ENCODE peak calls at places on chromosome 14, in six cellular contexts. A is ascending aorta, L is psoas muscle, O is uterus, X is SJSA1, Z is body of pancreas. W is an unnamed sample.

GRCh38 chr14:103679351-103679750 is 35.9 kb downstream of the XRCC3 start:
- DNase-seq in L (peak), A (no peak), Z (peak), X (no peak), O (no peak), W (no peak)

GRCh38 chr14:33165926-33166289 is 227.2 kb downstream of the NPAS3 start:
- DNase-seq in Z (no peak), O (no peak), A (no peak), X (no peak), L (no peak), W (no peak)

GRCh38 chr14:64942531-64943111 is at the start of gene GPX2:
- DNase-seq in Z (peak), A (no peak), L (no peak), O (no peak), X (no peak), W (no peak)

GRCh38 chr14:99573436-99574098 is 30.4 kb downstream of the CCDC85C start:
- DNase-seq in Z (no peak), X (no peak), A (no peak), L (no peak), O (no peak), W (no peak)

GRCh38 chr14:75175677-75176141 is 703 bp downstream of the TMED10 start:
- DNase-seq in L (no peak), Z (no peak), O (no peak), X (no peak), A (no peak), W (no peak)

GRCh38 chr14:31677630-31678029 is 116.4 kb downstream of the NUBPL start:
- DNase-seq in A (no peak), Z (no peak), L (no peak), O (no peak), X (no peak), W (no peak)

GRCh38 chr14:73295198-73295796 is 58.0 kb downstream of the PAPLN start:
- DNase-seq in O (no peak), A (no peak), X (peak), Z (peak), L (no peak), W (no peak)

GRCh38 chr14:76904740-76905569 is 78.7 kb downstream of the LRRC74A start:
- DNase-seq in L (peak), A (peak), Z (peak), X (peak), O (peak), W (peak)

GRCh38 chr14:64092940-64093339 is 201.2 kb downstream of the ESR2 start:
- DNase-seq in A (no peak), O (no peak), Z (no peak), X (no peak), L (no peak), W (no peak)

GRCh38 chr14:50061664-50062437 is 54.5 kb downstream of the VCPKMT start:
- DNase-seq in A (no peak), L (no peak), Z (peak), X (peak), O (no peak), W (no peak)

GRCh38 chr14:36452850-36453249 is 67.2 kb downstream of the NKX2-1 start:
- DNase-seq in O (no peak), Z (no peak), X (no peak), L (no peak), A (no peak), W (no peak)

GRCh38 chr14:100295376-100296105 is 10.7 kb downstream of the SLC25A29 start:
- DNase-seq in Z (no peak), O (no peak), X (no peak), A (no peak), L (peak), W (peak)

GRCh38 chr14:64823305-64823985 is 56.3 kb downstream of the SPTB start:
- DNase-seq in X (peak), A (peak), O (peak), L (peak), Z (peak), W (peak)

GRCh38 chr14:52598568-52598967 is 45.9 kb downstream of the GPR137C start:
- DNase-seq in X (no peak), Z (no peak), L (no peak), O (no peak), A (no peak), W (no peak)

GRCh38 chr14:70721542-70721941 is 79.8 kb downstream of the TTC9 start:
- DNase-seq in Z (no peak), L (no peak), A (no peak), O (no peak), X (no peak), W (no peak)

GRCh38 chr14:95421741-95422140 is 94.7 kb downstream of the SYNE3 start:
- DNase-seq in O (no peak), Z (no peak), A (no peak), L (no peak), X (no peak), W (no peak)

GRCh38 chr14:23572841-23573240 is 5.2 kb upstream of the AP1G2 start:
- DNase-seq in A (no peak), Z (peak), L (no peak), O (no peak), X (no peak), W (no peak)

GRCh38 chr14:57302883-57303282 is 34.1 kb downstream of the AP5M1 start:
- DNase-seq in O (no peak), X (no peak), L (no peak), A (no peak), Z (no peak), W (no peak)

GRCh38 chr14:31945074-31945613 is 132.0 kb upstream of the ARHGAP5 start:
- DNase-seq in A (no peak), Z (no peak), O (no peak), X (no peak), L (no peak), W (no peak)

GRCh38 chr14:65792208-65792905 is 379.8 kb downstream of the FUT8 start:
- DNase-seq in L (no peak), A (no peak), X (no peak), O (no peak), Z (no peak), W (no peak)

GRCh38 chr14:22296722-22297121 is 292.3 kb downstream of the DAD1 start:
- DNase-seq in O (no peak), A (no peak), Z (no peak), L (no peak), X (peak), W (no peak)

GRCh38 chr14:33573296-33573695 is 377.6 kb downstream of the EGLN3 start:
- DNase-seq in A (no peak), O (no peak), Z (no peak), L (no peak), X (no peak), W (no peak)

GRCh38 chr14:74502236-74503019 is 8.9 kb downstream of the ISCA2 start:
- DNase-seq in O (no peak), Z (no peak), L (no peak), X (no peak), A (no peak), W (no peak)

GRCh38 chr14:24430143-24430681 is 458 bp downstream of the KHNYN start:
- DNase-seq in A (no peak), X (peak), L (peak), Z (peak), O (peak), W (no peak)

GRCh38 chr14:30210630-30211029 is 283.0 kb upstream of the PRKD1 start:
- DNase-seq in O (no peak), Z (no peak), A (no peak), X (no peak), L (no peak), W (no peak)

GRCh38 chr14:89503458-89503996 is 86.5 kb upstream of the FOXN3 start:
- DNase-seq in L (no peak), A (no peak), Z (no peak), O (no peak), X (no peak), W (no peak)

GRCh38 chr14:42224053-42224888 is 617.6 kb downstream of the LRFN5 start:
- DNase-seq in X (peak), A (no peak), Z (peak), L (no peak), O (peak), W (peak)

GRCh38 chr14:89270439-89271227 is 146.4 kb downstream of the FOXN3 start:
- DNase-seq in L (no peak), O (no peak), X (no peak), A (no peak), Z (peak), W (no peak)

GRCh38 chr14:94129758-94130414 is 482 bp upstream of the IFI27L2 start:
- DNase-seq in O (peak), A (no peak), Z (peak), X (peak), L (no peak), W (no peak)

GRCh38 chr14:24367506-24368214 is at the start of gene NFATC4:
- DNase-seq in A (peak), L (peak), X (peak), Z (peak), O (peak), W (no peak)

GRCh38 chr14:98893675-98894074 is 378.3 kb downstream of the BCL11B start:
- DNase-seq in Z (peak), A (no peak), L (no peak), O (no peak), X (no peak), W (no peak)

GRCh38 chr14:104723651-104724406 is at the start of gene ADSS1:
- DNase-seq in Z (peak), O (peak), L (peak), X (peak), A (no peak), W (peak)

GRCh38 chr14:71725802-71726638 is 206.2 kb upstream of the RGS6 start:
- DNase-seq in O (no peak), L (no peak), Z (no peak), X (no peak), A (no peak), W (no peak)

GRCh38 chr14:36515105-36515593 is 4.9 kb downstream of the NKX2-1 start:
- DNase-seq in Z (no peak), A (no peak), X (no peak), L (no peak), O (no peak), W (no peak)

GRCh38 chr14:104754213-104754851 is 1.4 kb downstream of the SIVA1 start:
- DNase-seq in L (no peak), O (no peak), A (no peak), X (no peak), Z (no peak), W (no peak)

GRCh38 chr14:48350971-48351370 is 675.6 kb upstream of the MDGA2 start:
- DNase-seq in O (no peak), L (no peak), X (no peak), A (no peak), Z (no peak), W (no peak)

GRCh38 chr14:32345311-32345771 is 16.2 kb downstream of the AKAP6 start:
- DNase-seq in L (no peak), Z (no peak), A (no peak), X (no peak), O (no peak), W (no peak)

GRCh38 chr14:68476212-68476964 is 316.5 kb downstream of the ZFP36L1 start:
- DNase-seq in L (peak), A (peak), X (peak), O (peak), Z (peak), W (no peak)
- H3K4me3 ChIP-seq in L (no peak), A (no peak), X (no peak), O (no peak), Z (no peak), W (no peak)

GRCh38 chr14:69613312-69614073 is 2.1 kb downstream of the SUSD6 start:
- DNase-seq in L (no peak), O (no peak), A (no peak), Z (no peak), X (no peak), W (no peak)
- H3K4me3 ChIP-seq in L (peak), O (no peak), A (peak), Z (no peak), X (no peak), W (peak)

DNA sequence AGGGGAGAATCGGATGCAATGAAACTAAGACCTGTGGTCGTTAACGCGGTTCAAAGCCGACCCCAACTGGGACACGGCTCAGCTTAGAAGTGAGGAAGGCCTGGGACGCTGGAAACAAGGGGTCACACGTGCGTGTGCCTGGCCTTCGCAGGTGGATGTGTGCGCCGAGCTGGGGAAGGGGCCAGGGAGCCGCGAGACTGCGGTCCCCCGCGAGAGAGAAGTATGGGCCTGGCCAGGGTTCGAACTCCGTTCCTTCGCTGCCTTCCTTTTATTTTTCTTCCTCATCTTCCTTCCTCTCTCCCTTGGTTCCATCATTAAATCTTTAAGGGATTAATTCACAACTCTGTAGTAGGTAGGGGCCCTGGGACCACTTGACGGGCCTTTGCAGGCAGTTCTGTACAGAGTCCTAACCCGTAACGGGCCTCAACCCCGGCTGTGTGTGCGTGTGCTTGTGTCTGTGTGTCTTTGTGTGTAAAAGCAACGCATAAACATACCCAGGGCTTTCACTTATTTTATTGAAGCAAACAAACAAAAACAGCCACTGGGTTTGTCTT is 3.6 kb downstream of the TTC6 start:
- DNase-seq in L (no peak), O (no peak), Z (no peak), A (no peak), X (no peak), W (no peak)
- H3K4me3 ChIP-seq in L (peak), O (no peak), Z (no peak), A (peak), X (no peak), W (peak)

DNA sequence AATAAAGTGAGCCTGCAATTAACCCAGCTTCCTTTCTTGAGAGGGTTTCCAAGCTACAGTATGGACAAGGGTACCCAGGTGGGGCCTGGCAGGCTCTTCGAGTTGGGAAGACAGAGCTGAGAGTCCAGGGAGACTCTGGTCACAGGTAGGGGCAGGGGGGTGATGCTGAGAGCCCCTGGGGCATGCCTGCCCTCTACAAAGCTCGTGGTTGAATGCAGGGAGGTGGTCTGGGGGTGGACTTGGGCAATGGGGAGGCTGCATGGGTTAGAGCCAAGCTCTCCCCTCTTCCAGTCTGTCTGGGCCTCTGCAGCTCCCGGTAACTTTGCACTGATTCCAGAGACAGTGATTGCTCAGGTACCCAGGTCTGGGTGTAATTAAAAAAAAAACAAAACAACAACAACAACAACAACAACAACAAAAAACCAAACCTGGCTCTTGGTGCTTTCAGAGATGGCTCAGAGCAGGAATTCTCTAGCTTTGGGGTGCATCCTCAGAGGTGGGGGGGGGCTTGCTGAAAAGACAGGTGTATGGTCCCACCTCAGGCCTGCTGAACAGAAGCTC is 30.8 kb upstream of the PPP2R5C start:
- DNase-seq in A (no peak), Z (no peak), L (no peak), X (no peak), O (no peak), W (no peak)
- H3K4me3 ChIP-seq in A (no peak), Z (no peak), L (no peak), X (no peak), O (no peak), W (no peak)

GRCh38 chr14:55302367-55302766 is 31.1 kb downstream of the FBXO34 start:
- DNase-seq in A (no peak), O (no peak), Z (no peak), X (no peak), L (no peak), W (no peak)

GRCh38 chr14:55298423-55298822 is 27.2 kb downstream of the FBXO34 start:
- DNase-seq in L (no peak), X (no peak), O (no peak), A (no peak), Z (no peak), W (no peak)

GRCh38 chr14:55301722-55302121 is 30.5 kb downstream of the FBXO34 start:
- DNase-seq in A (no peak), X (no peak), L (no peak), Z (no peak), O (no peak), W (no peak)

GRCh38 chr14:55294603-55295002 is 23.4 kb downstream of the FBXO34 start:
- DNase-seq in L (no peak), Z (no peak), O (no peak), A (no peak), X (no peak), W (no peak)

GRCh38 chr14:55297611-55298323 is 26.5 kb downstream of the FBXO34 start:
- DNase-seq in Z (peak), A (no peak), X (no peak), O (no peak), L (no peak), W (no peak)
- H3K4me3 ChIP-seq in Z (no peak), A (no peak), X (no peak), O (no peak), L (no peak), W (no peak)

GRCh38 chr14:87899228-87899627 is 93.8 kb downstream of the GALC start:
- DNase-seq in X (no peak), L (no peak), A (no peak), Z (no peak), O (no peak), W (no peak)
- H3K4me3 ChIP-seq in X (no peak), L (no peak), A (no peak), Z (no peak), O (no peak), W (no peak)

DNA sequence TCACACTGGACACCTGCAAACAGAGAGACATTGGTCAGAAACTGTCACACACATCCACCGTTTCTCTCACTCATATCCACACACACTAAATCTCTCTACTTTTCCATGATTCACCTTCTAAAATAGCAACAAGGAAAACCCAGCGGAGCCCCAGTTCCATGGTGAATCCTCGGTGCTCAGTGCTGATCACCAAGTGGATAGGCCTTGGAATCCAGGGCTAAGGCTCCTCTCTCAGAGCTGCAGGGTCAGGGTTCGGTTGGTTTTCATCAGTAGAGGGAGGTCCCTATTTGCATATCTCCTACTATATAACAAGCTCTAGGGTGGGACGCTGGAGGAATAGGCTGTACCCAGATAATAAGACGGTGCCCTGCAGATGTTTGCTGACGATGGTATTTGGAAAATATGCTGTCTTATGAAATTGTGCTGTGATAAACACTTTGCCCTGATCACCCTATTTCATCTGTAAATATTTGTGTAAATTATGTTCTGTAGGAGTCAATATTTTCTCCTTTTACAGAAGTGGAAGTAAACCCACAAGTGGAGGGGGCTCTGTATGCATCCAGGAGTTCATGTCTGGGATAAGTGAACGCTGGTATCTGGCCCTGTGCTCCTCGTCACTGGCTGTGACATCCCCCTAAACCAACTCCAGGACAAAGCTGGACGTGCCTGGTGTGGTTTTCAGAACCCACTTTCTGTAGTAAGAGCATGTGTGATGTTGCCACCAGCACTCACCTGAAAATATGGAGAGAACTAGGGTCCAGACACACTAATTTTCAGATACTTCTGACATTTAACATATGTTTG is 709.2 kb downstream of the TMEM121 start:
- DNase-seq in L (no peak), Z (no peak), O (no peak), X (no peak), A (no peak), W (no peak)
- H3K4me3 ChIP-seq in L (no peak), Z (no peak), O (no peak), X (no peak), A (no peak), W (no peak)

GRCh38 chr14:45976001-45976400 is 675.6 kb downstream of the RPL10L start:
- DNase-seq in A (no peak), X (no peak), Z (no peak), O (no peak), L (no peak), W (no peak)

GRCh38 chr14:45972416-45972815 is 679.2 kb downstream of the RPL10L start:
- DNase-seq in A (no peak), L (no peak), O (no peak), Z (no peak), X (no peak), W (no peak)

GRCh38 chr14:45968037-45968436 is 683.5 kb downstream of the RPL10L start:
- DNase-seq in X (no peak), A (no peak), L (no peak), O (no peak), Z (no peak), W (no peak)

GRCh38 chr14:45970589-45970988 is 681.0 kb downstream of the RPL10L start:
- DNase-seq in X (no peak), Z (no peak), O (no peak), L (no peak), A (no peak), W (no peak)
- H3K4me3 ChIP-seq in X (no peak), Z (no peak), O (no peak), L (no peak), A (no peak), W (no peak)